ENCODE peak calls at places on chromosomes 13 and 19, in five cellular contexts. One of them, this sample, is unnamed.

GRCh38 chr13:67148219-67148583 is 81.9 kb downstream of the PCDH9 start:
- DNase-seq in BJ: peak
- DNase-seq in mesothelial cell of epicardium: no peak
- DNase-seq in MV-4-11: no peak
- DNase-seq in body of pancreas: no peak
- DNase-seq in this sample: no peak

GRCh38 chr13:102597029-102598015 is 536 bp downstream of the TPP2 start:
- DNase-seq in BJ: no peak
- DNase-seq in mesothelial cell of epicardium: no peak
- DNase-seq in MV-4-11: peak
- DNase-seq in body of pancreas: peak
- DNase-seq in this sample: no peak

GRCh38 chr13:111486801-111487200 is 166.4 kb downstream of the TEX29 start:
- DNase-seq in BJ: no peak
- DNase-seq in mesothelial cell of epicardium: no peak
- DNase-seq in MV-4-11: no peak
- DNase-seq in body of pancreas: no peak
- DNase-seq in this sample: no peak

GRCh38 chr13:75124415-75124814 is 357.6 kb downstream of the TBC1D4 start:
- DNase-seq in BJ: no peak
- DNase-seq in mesothelial cell of epicardium: no peak
- DNase-seq in MV-4-11: no peak
- DNase-seq in body of pancreas: no peak
- DNase-seq in this sample: no peak

GRCh38 chr19:12137541-12137940 is 2.6 kb downstream of the ZNF20 start:
- DNase-seq in BJ: no peak
- DNase-seq in mesothelial cell of epicardium: no peak
- DNase-seq in MV-4-11: no peak
- DNase-seq in body of pancreas: no peak
- DNase-seq in this sample: no peak

GRCh38 chr13:48892311-48892710 is 83.4 kb upstream of the FNDC3A start:
- DNase-seq in BJ: peak
- DNase-seq in mesothelial cell of epicardium: no peak
- DNase-seq in MV-4-11: peak
- DNase-seq in body of pancreas: no peak
- DNase-seq in this sample: no peak

GRCh38 chr13:35349673-35350278 is 126.7 kb downstream of the MAB21L1 start:
- DNase-seq in BJ: no peak
- DNase-seq in mesothelial cell of epicardium: no peak
- DNase-seq in MV-4-11: no peak
- DNase-seq in body of pancreas: no peak
- DNase-seq in this sample: peak

GRCh38 chr19:55373318-55373992 is 3.2 kb upstream of the TMEM190 start:
- DNase-seq in BJ: no peak
- DNase-seq in mesothelial cell of epicardium: no peak
- DNase-seq in MV-4-11: no peak
- DNase-seq in body of pancreas: no peak
- DNase-seq in this sample: no peak

GRCh38 chr13:48629282-48629681 is 24.4 kb upstream of the CYSLTR2 start:
- DNase-seq in BJ: no peak
- DNase-seq in mesothelial cell of epicardium: no peak
- DNase-seq in MV-4-11: no peak
- DNase-seq in body of pancreas: no peak
- DNase-seq in this sample: peak

GRCh38 chr13:37490176-37490575 is 108.4 kb downstream of the POSTN start:
- DNase-seq in BJ: no peak
- DNase-seq in mesothelial cell of epicardium: no peak
- DNase-seq in MV-4-11: no peak
- DNase-seq in body of pancreas: no peak
- DNase-seq in this sample: no peak

GRCh38 chr19:1285737-1286360 is at the start of gene EFNA2:
- DNase-seq in BJ: no peak
- DNase-seq in mesothelial cell of epicardium: no peak
- DNase-seq in MV-4-11: no peak
- DNase-seq in body of pancreas: no peak
- DNase-seq in this sample: peak

GRCh38 chr13:99865420-99865930 is 106.1 kb downstream of the ZIC5 start:
- DNase-seq in BJ: no peak
- DNase-seq in mesothelial cell of epicardium: no peak
- DNase-seq in MV-4-11: no peak
- DNase-seq in body of pancreas: no peak
- DNase-seq in this sample: no peak

GRCh38 chr13:79392882-79393563 is 13.0 kb downstream of the RBM26 start:
- DNase-seq in BJ: no peak
- DNase-seq in mesothelial cell of epicardium: no peak
- DNase-seq in MV-4-11: peak
- DNase-seq in body of pancreas: no peak
- DNase-seq in this sample: peak

GRCh38 chr19:35449347-35450043 is 1.4 kb downstream of the FFAR2 start:
- DNase-seq in BJ: no peak
- DNase-seq in mesothelial cell of epicardium: no peak
- DNase-seq in MV-4-11: no peak
- DNase-seq in body of pancreas: peak
- DNase-seq in this sample: no peak

GRCh38 chr13:102757006-102757405 is 16.6 kb downstream of the TEX30 start:
- DNase-seq in BJ: no peak
- DNase-seq in mesothelial cell of epicardium: no peak
- DNase-seq in MV-4-11: no peak
- DNase-seq in body of pancreas: no peak
- DNase-seq in this sample: no peak

GRCh38 chr13:108478179-108478578 is 151.2 kb upstream of the MYO16 start:
- DNase-seq in BJ: no peak
- DNase-seq in mesothelial cell of epicardium: no peak
- DNase-seq in MV-4-11: no peak
- DNase-seq in body of pancreas: no peak
- DNase-seq in this sample: no peak

GRCh38 chr13:113991191-113991669 is 17.4 kb upstream of the C13orf46 start:
- DNase-seq in BJ: no peak
- DNase-seq in mesothelial cell of epicardium: no peak
- DNase-seq in MV-4-11: no peak
- DNase-seq in body of pancreas: peak
- DNase-seq in this sample: no peak

GRCh38 chr19:4497770-4498389 is 20.4 kb downstream of the PLIN4 start:
- DNase-seq in BJ: no peak
- DNase-seq in mesothelial cell of epicardium: no peak
- DNase-seq in MV-4-11: no peak
- DNase-seq in body of pancreas: no peak
- DNase-seq in this sample: no peak

GRCh38 chr19:8306235-8307054 is 1.7 kb downstream of the CD320 start:
- DNase-seq in BJ: no peak
- DNase-seq in mesothelial cell of epicardium: no peak
- DNase-seq in MV-4-11: no peak
- DNase-seq in body of pancreas: no peak
- DNase-seq in this sample: peak

GRCh38 chr13:81781471-81781870 is 1440.5 kb upstream of the SPRY2 start:
- DNase-seq in BJ: no peak
- DNase-seq in mesothelial cell of epicardium: no peak
- DNase-seq in MV-4-11: no peak
- DNase-seq in body of pancreas: no peak
- DNase-seq in this sample: no peak

GRCh38 chr19:23541991-23542390 is 145.0 kb downstream of the ZNF675 start:
- DNase-seq in BJ: no peak
- DNase-seq in mesothelial cell of epicardium: no peak
- DNase-seq in MV-4-11: no peak
- DNase-seq in body of pancreas: no peak
- DNase-seq in this sample: no peak

GRCh38 chr19:18021121-18021755 is 13.3 kb downstream of the ARRDC2 start:
- DNase-seq in BJ: peak
- DNase-seq in mesothelial cell of epicardium: no peak
- DNase-seq in MV-4-11: peak
- DNase-seq in body of pancreas: peak
- DNase-seq in this sample: peak

GRCh38 chr13:74867460-74867859 is 614.5 kb downstream of the TBC1D4 start:
- DNase-seq in BJ: no peak
- DNase-seq in mesothelial cell of epicardium: no peak
- DNase-seq in MV-4-11: no peak
- DNase-seq in body of pancreas: no peak
- DNase-seq in this sample: no peak

GRCh38 chr13:30849611-30850010 is 56.5 kb upstream of the MEDAG start:
- DNase-seq in BJ: no peak
- DNase-seq in mesothelial cell of epicardium: no peak
- DNase-seq in MV-4-11: no peak
- DNase-seq in body of pancreas: no peak
- DNase-seq in this sample: no peak

GRCh38 chr13:50735071-50735470 is 108.4 kb downstream of the DLEU7 start:
- DNase-seq in BJ: no peak
- DNase-seq in mesothelial cell of epicardium: no peak
- DNase-seq in MV-4-11: no peak
- DNase-seq in body of pancreas: no peak
- DNase-seq in this sample: no peak

GRCh38 chr19:19268453-19269385 is 4.4 kb downstream of the TM6SF2 start:
- DNase-seq in BJ: no peak
- DNase-seq in mesothelial cell of epicardium: no peak
- DNase-seq in MV-4-11: no peak
- DNase-seq in body of pancreas: no peak
- DNase-seq in this sample: no peak

GRCh38 chr13:46516624-46517318 is 36.2 kb upstream of the LRCH1 start:
- DNase-seq in BJ: no peak
- DNase-seq in mesothelial cell of epicardium: no peak
- DNase-seq in MV-4-11: no peak
- DNase-seq in body of pancreas: no peak
- DNase-seq in this sample: no peak

GRCh38 chr19:55540619-55541018 is 3.7 kb upstream of the SBK2 start:
- DNase-seq in BJ: no peak
- DNase-seq in mesothelial cell of epicardium: no peak
- DNase-seq in MV-4-11: no peak
- DNase-seq in body of pancreas: no peak
- DNase-seq in this sample: no peak

This sample was measured in mucosa of descending colon.